ENCODE peak calls at places on chromosomes 3 and 15, in four cellular contexts. One of them, this sample, is unnamed.

GRCh38 chr3:66425032-66425431 is 75.8 kb downstream of the LRIG1 start:
- DNase-seq in left ventricle myocardium inferior: peak; percentile 79
- DNase-seq in tibial artery: no peak
- DNase-seq in ovary: peak; percentile 88
- DNase-seq in this sample: peak; percentile 71

GRCh38 chr3:159029306-159030026 is 227.6 kb downstream of the MFSD1 start:
- DNase-seq in left ventricle myocardium inferior: no peak
- DNase-seq in tibial artery: no peak
- DNase-seq in ovary: no peak
- DNase-seq in this sample: no peak

GRCh38 chr3:55765398-55765797 is 278.3 kb upstream of the WNT5A start:
- DNase-seq in left ventricle myocardium inferior: no peak
- DNase-seq in tibial artery: no peak
- DNase-seq in ovary: no peak
- DNase-seq in this sample: no peak

GRCh38 chr3:40805456-40805855 is 280.7 kb downstream of the ZNF621 start:
- DNase-seq in left ventricle myocardium inferior: no peak
- DNase-seq in tibial artery: no peak
- DNase-seq in ovary: no peak
- DNase-seq in this sample: no peak

GRCh38 chr3:170806676-170807075 is 63.3 kb downstream of the RPL22L1 start:
- DNase-seq in left ventricle myocardium inferior: no peak
- DNase-seq in tibial artery: no peak
- DNase-seq in ovary: no peak
- DNase-seq in this sample: no peak

GRCh38 chr15:35061171-35062163 is 23.6 kb downstream of the NANOGP8 start:
- DNase-seq in left ventricle myocardium inferior: no peak
- DNase-seq in tibial artery: no peak
- DNase-seq in ovary: peak; percentile 60
- DNase-seq in this sample: no peak

GRCh38 chr15:58458076-58458475 is 26.3 kb downstream of the LIPC start:
- DNase-seq in left ventricle myocardium inferior: no peak
- DNase-seq in tibial artery: no peak
- DNase-seq in ovary: no peak
- DNase-seq in this sample: no peak

GRCh38 chr15:79494963-79495362 is 62.8 kb downstream of the MINAR1 start:
- DNase-seq in left ventricle myocardium inferior: no peak
- DNase-seq in tibial artery: no peak
- DNase-seq in ovary: no peak
- DNase-seq in this sample: no peak

GRCh38 chr15:46996331-46996730 is 721.0 kb upstream of the SEMA6D start:
- DNase-seq in left ventricle myocardium inferior: no peak
- DNase-seq in tibial artery: no peak
- DNase-seq in ovary: no peak
- DNase-seq in this sample: no peak

GRCh38 chr3:186254676-186255665 is 107.1 kb downstream of the DGKG start:
- DNase-seq in left ventricle myocardium inferior: no peak
- DNase-seq in tibial artery: no peak
- DNase-seq in ovary: no peak
- DNase-seq in this sample: no peak

GRCh38 chr15:60121845-60122244 is 117.7 kb downstream of the FOXB1 start:
- DNase-seq in left ventricle myocardium inferior: no peak
- DNase-seq in tibial artery: no peak
- DNase-seq in ovary: no peak
- DNase-seq in this sample: no peak

GRCh38 chr3:58683001-58683845 is 16.6 kb upstream of the FAM3D start:
- DNase-seq in left ventricle myocardium inferior: no peak
- DNase-seq in tibial artery: no peak
- DNase-seq in ovary: no peak
- DNase-seq in this sample: no peak

GRCh38 chr15:63986751-63987341 is 59.4 kb downstream of the DAPK2 start:
- DNase-seq in left ventricle myocardium inferior: no peak
- DNase-seq in tibial artery: no peak
- DNase-seq in ovary: no peak
- DNase-seq in this sample: no peak

GRCh38 chr3:18657858-18658820 is 233.0 kb upstream of the SATB1 start:
- DNase-seq in left ventricle myocardium inferior: no peak
- DNase-seq in tibial artery: no peak
- DNase-seq in ovary: no peak
- DNase-seq in this sample: no peak

GRCh38 chr3:134312072-134312872 is 61.6 kb upstream of the RYK start:
- DNase-seq in left ventricle myocardium inferior: no peak
- DNase-seq in tibial artery: no peak
- DNase-seq in ovary: peak; percentile 61
- DNase-seq in this sample: no peak

GRCh38 chr3:126270145-126270811 is 86.9 kb downstream of the KLF15 start:
- DNase-seq in left ventricle myocardium inferior: peak; percentile 82
- DNase-seq in tibial artery: peak; percentile 88
- DNase-seq in ovary: peak; percentile 93
- DNase-seq in this sample: peak; percentile 60

GRCh38 chr3:11565072-11565471 is 78.6 kb downstream of the VGLL4 start:
- DNase-seq in left ventricle myocardium inferior: peak; percentile 74
- DNase-seq in tibial artery: no peak
- DNase-seq in ovary: peak; percentile 34
- DNase-seq in this sample: peak; percentile 66

GRCh38 chr15:79172801-79173460 is 82.4 kb upstream of the RASGRF1 start:
- DNase-seq in left ventricle myocardium inferior: no peak
- DNase-seq in tibial artery: no peak
- DNase-seq in ovary: no peak
- DNase-seq in this sample: no peak

GRCh38 chr3:62415312-62415791 is 42.0 kb upstream of the FEZF2 start:
- DNase-seq in left ventricle myocardium inferior: no peak
- DNase-seq in tibial artery: no peak
- DNase-seq in ovary: no peak
- DNase-seq in this sample: no peak

GRCh38 chr3:179867961-179868360 is 168.8 kb downstream of the PEX5L start:
- DNase-seq in left ventricle myocardium inferior: no peak
- DNase-seq in tibial artery: no peak
- DNase-seq in ovary: no peak
- DNase-seq in this sample: no peak

GRCh38 chr3:31733234-31733667 is 200.5 kb downstream of the STT3B start:
- DNase-seq in left ventricle myocardium inferior: no peak
- DNase-seq in tibial artery: no peak
- DNase-seq in ovary: no peak
- DNase-seq in this sample: no peak

GRCh38 chr15:68028808-68029207 is 25.3 kb upstream of the PIAS1 start:
- DNase-seq in left ventricle myocardium inferior: no peak
- DNase-seq in tibial artery: no peak
- DNase-seq in ovary: no peak
- DNase-seq in this sample: no peak

GRCh38 chr3:196042673-196043072 is 39.2 kb downstream of the TFRC start:
- DNase-seq in left ventricle myocardium inferior: no peak
- DNase-seq in tibial artery: no peak
- DNase-seq in ovary: no peak
- DNase-seq in this sample: no peak

GRCh38 chr3:179697933-179698332 is 45.1 kb downstream of the USP13 start:
- DNase-seq in left ventricle myocardium inferior: no peak
- DNase-seq in tibial artery: no peak
- DNase-seq in ovary: no peak
- DNase-seq in this sample: no peak

GRCh38 chr3:14258906-14259904 is 80.6 kb downstream of the LSM3 start:
- DNase-seq in left ventricle myocardium inferior: no peak
- DNase-seq in tibial artery: no peak
- DNase-seq in ovary: peak; percentile 35
- DNase-seq in this sample: no peak

GRCh38 chr3:187777331-187778046 is 32.2 kb upstream of the BCL6 start:
- DNase-seq in left ventricle myocardium inferior: no peak
- DNase-seq in tibial artery: peak; percentile 25
- DNase-seq in ovary: no peak
- DNase-seq in this sample: no peak

GRCh38 chr15:96270581-96271172 is 59.8 kb upstream of the NR2F2 start:
- DNase-seq in left ventricle myocardium inferior: no peak
- DNase-seq in tibial artery: no peak
- DNase-seq in ovary: no peak
- DNase-seq in this sample: no peak
- H3K4me3 ChIP-seq in left ventricle myocardium inferior: no peak overlapping the region
- H3K4me3 ChIP-seq in tibial artery: no peak overlapping the region
- H3K4me3 ChIP-seq in ovary: no peak overlapping the region
- H3K4me3 ChIP-seq in this sample: no peak overlapping the region

DNA sequence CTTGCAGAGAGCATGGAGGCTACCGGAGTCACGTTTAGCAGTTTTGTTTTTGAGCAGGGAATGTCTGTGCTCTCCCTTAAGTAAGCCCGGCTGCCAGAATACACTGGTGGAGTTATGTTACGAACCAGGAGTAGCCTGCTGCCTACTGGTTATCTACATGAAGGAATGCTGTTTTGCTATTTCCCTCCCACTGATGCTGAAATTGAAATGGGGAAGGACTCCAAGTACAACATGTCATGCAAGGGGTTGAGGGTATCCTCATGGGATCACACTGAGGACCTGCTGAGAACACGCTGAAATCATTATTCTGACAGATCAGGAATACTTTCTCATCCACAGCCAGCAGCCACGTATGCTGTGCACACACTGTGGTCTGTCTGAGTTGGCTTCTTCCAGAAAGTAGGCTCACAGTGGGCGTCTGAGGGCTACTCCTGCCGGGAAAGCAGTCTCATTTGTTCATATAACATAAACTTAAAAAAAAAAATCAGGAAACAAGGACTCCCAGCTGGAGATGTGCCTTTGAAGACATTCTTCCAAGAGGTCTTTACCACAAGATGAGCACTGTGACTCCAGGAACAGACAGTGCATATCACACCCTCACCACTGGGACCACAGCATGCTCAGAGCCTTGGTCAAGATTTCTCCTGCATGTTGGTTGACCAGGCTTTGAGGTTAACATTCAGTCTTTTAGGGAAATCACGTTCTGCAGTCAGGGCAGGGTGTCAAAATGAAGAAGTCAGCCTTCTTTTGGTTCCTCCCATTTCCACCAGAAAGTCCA is 300.4 kb upstream of the RASGRP1 start:
- DNase-seq in left ventricle myocardium inferior: peak; percentile 21
- DNase-seq in tibial artery: peak; percentile 80
- DNase-seq in ovary: peak; percentile 74
- DNase-seq in this sample: no peak
- TF ChIP-seq CTCF in left ventricle myocardium inferior: no peak
- TF ChIP-seq CTCF in tibial artery: no peak
- TF ChIP-seq CTCF in ovary: no peak
- TF ChIP-seq CTCF in this sample: no peak

GRCh38 chr15:85028416-85028815 is 46.8 kb downstream of the PDE8A start:
- DNase-seq in left ventricle myocardium inferior: no peak
- DNase-seq in tibial artery: no peak
- DNase-seq in ovary: no peak
- DNase-seq in this sample: no peak
- H3K4me1 ChIP-seq in left ventricle myocardium inferior: peaks cover 94% of the 10 kb centered on the region
- H3K4me1 ChIP-seq in tibial artery: peaks cover 93% of the 10 kb centered on the region
- H3K4me1 ChIP-seq in ovary: peaks cover 17% of the 10 kb centered on the region
- H3K4me1 ChIP-seq in this sample: peaks cover 83% of the 10 kb centered on the region

GRCh38 chr15:39580630-39581500 is at the start of gene THBS1:
- DNase-seq in left ventricle myocardium inferior: peak; percentile 87
- DNase-seq in tibial artery: peak; percentile 81
- DNase-seq in ovary: peak; percentile 94
- DNase-seq in this sample: peak; percentile 87
- H3K4me3 ChIP-seq in left ventricle myocardium inferior: peak within 1 kb of the TSS; percentile 78
- H3K4me3 ChIP-seq in tibial artery: peak within 1 kb of the TSS; percentile 69
- H3K4me3 ChIP-seq in ovary: peak within 1 kb of the TSS; percentile 92
- H3K4me3 ChIP-seq in this sample: peak within 1 kb of the TSS; percentile 19

GRCh38 chr3:172305974-172306373 is 142.3 kb downstream of the GHSR start:
- DNase-seq in left ventricle myocardium inferior: no peak
- DNase-seq in tibial artery: no peak
- DNase-seq in ovary: no peak
- DNase-seq in this sample: no peak

GRCh38 chr3:172303181-172303580 is 145.1 kb downstream of the GHSR start:
- DNase-seq in left ventricle myocardium inferior: no peak
- DNase-seq in tibial artery: no peak
- DNase-seq in ovary: no peak
- DNase-seq in this sample: no peak

GRCh38 chr3:172302176-172302575 is 146.1 kb downstream of the GHSR start:
- DNase-seq in left ventricle myocardium inferior: no peak
- DNase-seq in tibial artery: no peak
- DNase-seq in ovary: no peak
- DNase-seq in this sample: no peak

GRCh38 chr3:172305552-172305951 is 142.7 kb downstream of the GHSR start:
- DNase-seq in left ventricle myocardium inferior: no peak
- DNase-seq in tibial artery: no peak
- DNase-seq in ovary: no peak
- DNase-seq in this sample: no peak

DNA sequence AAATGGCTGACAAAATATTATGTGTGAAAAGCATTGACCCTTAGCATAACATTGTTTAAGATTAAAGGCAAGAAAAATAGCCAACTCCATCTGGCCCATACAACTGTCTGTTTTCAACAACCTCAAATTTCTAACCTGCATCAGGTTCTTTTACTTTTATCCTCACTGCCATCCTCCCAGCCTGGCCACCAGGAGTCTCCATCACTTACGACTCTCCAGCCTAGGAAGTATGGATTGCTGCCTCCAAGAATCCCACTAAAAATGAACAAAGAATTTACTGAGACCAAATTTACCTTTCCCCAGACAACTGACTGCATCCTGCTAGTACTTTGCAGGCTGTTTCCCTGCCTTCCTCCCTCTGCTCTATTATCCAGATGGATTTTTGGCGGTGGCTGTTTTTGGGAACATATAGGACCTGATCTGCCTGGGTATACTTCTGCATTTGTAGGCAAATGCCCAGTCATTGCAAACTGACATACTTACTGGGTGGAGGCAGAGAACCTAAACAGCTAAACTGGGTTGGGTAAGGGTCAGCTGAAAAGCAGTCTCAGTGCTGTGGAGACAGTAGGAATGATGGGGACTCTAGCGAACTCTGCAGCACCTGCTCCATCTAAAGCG is 144.2 kb downstream of the GHSR start:
- DNase-seq in left ventricle myocardium inferior: no peak
- DNase-seq in tibial artery: no peak
- DNase-seq in ovary: no peak
- DNase-seq in this sample: no peak
- TF ChIP-seq CTCF in left ventricle myocardium inferior: peak; percentile 20
- TF ChIP-seq CTCF in tibial artery: no peak
- TF ChIP-seq CTCF in ovary: no peak
- TF ChIP-seq CTCF in this sample: no peak

DNA sequence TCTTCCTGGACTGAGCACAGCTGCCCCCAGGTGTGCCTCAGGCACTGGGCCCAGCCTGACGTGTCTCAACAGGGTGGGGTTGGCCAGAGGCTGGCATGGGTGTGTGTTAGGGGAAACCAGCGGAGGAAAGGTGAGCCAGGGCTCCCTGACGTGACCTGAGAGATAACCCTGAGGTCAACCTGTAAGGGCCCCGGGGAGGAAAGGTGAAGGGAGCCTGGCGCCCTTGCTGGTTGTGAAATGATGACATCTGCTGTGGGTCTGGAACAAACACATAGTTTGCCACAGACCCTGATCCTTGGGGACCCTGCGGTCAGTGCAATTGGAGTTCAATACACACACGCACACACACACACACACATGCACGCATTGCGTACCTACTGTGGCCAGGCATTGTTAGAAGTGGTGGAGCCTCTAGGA is 100.2 kb upstream of the TLE3 start:
- DNase-seq in left ventricle myocardium inferior: no peak
- DNase-seq in tibial artery: no peak
- DNase-seq in ovary: no peak
- DNase-seq in this sample: no peak
- H3K4me1 ChIP-seq in left ventricle myocardium inferior: peaks cover 15% of the 10 kb centered on the region
- H3K4me1 ChIP-seq in tibial artery: peaks cover 26% of the 10 kb centered on the region
- H3K4me1 ChIP-seq in ovary: peaks cover 15% of the 10 kb centered on the region
- H3K4me1 ChIP-seq in this sample: peaks cover 4% of the 10 kb centered on the region

This sample was measured in heart right ventricle.